ENCODE peak calls at places on chromosome 2, in eight cellular contexts. One of them, this sample, is unnamed.

GRCh38 chr2:65453916-65454315 is 21.5 kb upstream of the SPRED2 start:
- DNase-seq in heart right ventricle: no peak
- DNase-seq in left ventricle myocardium inferior: no peak
- DNase-seq in epithelial cell of esophagus: peak; percentile 68
- DNase-seq in brain microvascular endothelial cell: no peak
- DNase-seq in astrocyte of the spinal cord: no peak
- DNase-seq in lower lobe of right lung: no peak
- DNase-seq in tibial artery: no peak
- DNase-seq in this sample: no peak

GRCh38 chr2:60498176-60499081 is 55.0 kb downstream of the BCL11A start:
- DNase-seq in heart right ventricle: no peak
- DNase-seq in left ventricle myocardium inferior: no peak
- DNase-seq in epithelial cell of esophagus: no peak
- DNase-seq in brain microvascular endothelial cell: no peak
- DNase-seq in astrocyte of the spinal cord: no peak
- DNase-seq in lower lobe of right lung: no peak
- DNase-seq in tibial artery: no peak
- DNase-seq in this sample: no peak

GRCh38 chr2:208040199-208041171 is 15.2 kb upstream of the PLEKHM3 start:
- DNase-seq in heart right ventricle: peak; percentile 48
- DNase-seq in left ventricle myocardium inferior: peak; percentile 61
- DNase-seq in epithelial cell of esophagus: peak; percentile 73
- DNase-seq in brain microvascular endothelial cell: peak; percentile 82
- DNase-seq in astrocyte of the spinal cord: peak; percentile 75
- DNase-seq in lower lobe of right lung: peak; percentile 77
- DNase-seq in tibial artery: peak; percentile 72
- DNase-seq in this sample: peak; percentile 60

GRCh38 chr2:45406626-45407025 is 204.4 kb downstream of the SRBD1 start:
- DNase-seq in heart right ventricle: no peak
- DNase-seq in left ventricle myocardium inferior: no peak
- DNase-seq in epithelial cell of esophagus: no peak
- DNase-seq in brain microvascular endothelial cell: no peak
- DNase-seq in astrocyte of the spinal cord: peak; percentile 43
- DNase-seq in lower lobe of right lung: no peak
- DNase-seq in tibial artery: no peak
- DNase-seq in this sample: no peak

GRCh38 chr2:55010149-55010591 is 40.1 kb downstream of the RTN4 start:
- DNase-seq in heart right ventricle: peak; percentile 43
- DNase-seq in left ventricle myocardium inferior: no peak
- DNase-seq in epithelial cell of esophagus: peak; percentile 79
- DNase-seq in brain microvascular endothelial cell: peak; percentile 25
- DNase-seq in astrocyte of the spinal cord: peak; percentile 50
- DNase-seq in lower lobe of right lung: peak; percentile 63
- DNase-seq in tibial artery: peak; percentile 72
- DNase-seq in this sample: peak; percentile 80

GRCh38 chr2:176494949-176495353 is 225.7 kb downstream of the MTX2 start:
- DNase-seq in heart right ventricle: peak; percentile 11
- DNase-seq in left ventricle myocardium inferior: peak; percentile 49
- DNase-seq in epithelial cell of esophagus: peak; percentile 30
- DNase-seq in brain microvascular endothelial cell: no peak
- DNase-seq in astrocyte of the spinal cord: no peak
- DNase-seq in lower lobe of right lung: peak; percentile 62
- DNase-seq in tibial artery: peak; percentile 84
- DNase-seq in this sample: no peak

GRCh38 chr2:219386532-219387280 is 1.0 kb downstream of the DNPEP start:
- DNase-seq in heart right ventricle: no peak
- DNase-seq in left ventricle myocardium inferior: no peak
- DNase-seq in epithelial cell of esophagus: no peak
- DNase-seq in brain microvascular endothelial cell: no peak
- DNase-seq in astrocyte of the spinal cord: no peak
- DNase-seq in lower lobe of right lung: peak; percentile 52
- DNase-seq in tibial artery: no peak
- DNase-seq in this sample: no peak

GRCh38 chr2:42139141-42139540 is 30.0 kb upstream of the EML4 start:
- DNase-seq in heart right ventricle: no peak
- DNase-seq in left ventricle myocardium inferior: no peak
- DNase-seq in epithelial cell of esophagus: no peak
- DNase-seq in brain microvascular endothelial cell: no peak
- DNase-seq in astrocyte of the spinal cord: no peak
- DNase-seq in lower lobe of right lung: no peak
- DNase-seq in tibial artery: no peak
- DNase-seq in this sample: no peak

GRCh38 chr2:195561205-195562032 is 95.6 kb upstream of the SLC39A10 start:
- DNase-seq in heart right ventricle: no peak
- DNase-seq in left ventricle myocardium inferior: no peak
- DNase-seq in epithelial cell of esophagus: peak; percentile 79
- DNase-seq in brain microvascular endothelial cell: peak; percentile 93
- DNase-seq in astrocyte of the spinal cord: peak; percentile 81
- DNase-seq in lower lobe of right lung: no peak
- DNase-seq in tibial artery: no peak
- DNase-seq in this sample: no peak

DNA sequence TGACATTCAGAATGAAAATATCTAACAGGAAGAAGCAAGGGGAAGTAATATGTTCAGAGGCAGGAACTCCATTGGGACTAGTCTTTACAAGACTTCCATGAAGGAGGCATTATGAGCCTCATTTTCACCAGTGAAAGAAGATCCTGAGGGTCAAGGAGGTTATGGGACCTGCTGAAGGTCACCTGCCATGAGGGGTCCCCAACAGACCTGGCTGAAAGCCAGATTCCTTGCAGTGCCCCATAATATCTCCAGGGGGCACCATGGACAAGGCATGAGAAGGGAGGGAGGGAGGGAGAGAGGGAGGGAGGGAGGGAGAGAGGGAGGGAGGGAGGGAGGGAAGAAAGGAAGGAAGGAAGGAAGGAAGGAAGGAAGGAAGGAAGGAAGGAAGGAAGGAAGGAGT is 27.9 kb downstream of the XDH start:
- DNase-seq in heart right ventricle: no peak
- DNase-seq in left ventricle myocardium inferior: no peak
- DNase-seq in epithelial cell of esophagus: peak; percentile 11
- DNase-seq in brain microvascular endothelial cell: no peak
- DNase-seq in astrocyte of the spinal cord: no peak
- DNase-seq in lower lobe of right lung: no peak
- DNase-seq in tibial artery: no peak
- DNase-seq in this sample: no peak
- TF ChIP-seq CTCF in heart right ventricle: no peak
- TF ChIP-seq CTCF in left ventricle myocardium inferior: no peak
- TF ChIP-seq CTCF in epithelial cell of esophagus: no peak
- TF ChIP-seq CTCF in brain microvascular endothelial cell: peak; percentile 32
- TF ChIP-seq CTCF in astrocyte of the spinal cord: no peak
- TF ChIP-seq CTCF in lower lobe of right lung: no peak
- TF ChIP-seq CTCF in tibial artery: no peak
- TF ChIP-seq CTCF in this sample: no peak

DNA sequence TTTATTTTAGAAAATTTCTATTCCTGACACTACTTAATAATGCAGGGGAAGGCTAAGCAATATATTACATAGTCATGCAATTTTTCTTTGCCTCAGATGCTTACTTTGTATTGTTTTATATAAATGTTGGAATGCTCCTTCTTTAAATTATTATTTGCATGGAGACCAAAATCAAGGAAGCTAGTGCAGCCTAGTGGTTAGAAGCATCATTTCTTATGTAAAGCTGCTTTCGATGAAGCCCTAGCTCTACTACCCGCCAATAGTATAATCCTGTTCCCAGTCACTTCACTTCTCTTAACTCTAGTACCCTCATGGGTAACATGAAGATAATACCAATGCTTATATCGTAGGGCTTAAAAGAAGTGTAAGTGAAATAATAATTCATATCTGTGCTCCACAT is 198.9 kb downstream of the LRATD1 start:
- DNase-seq in heart right ventricle: no peak
- DNase-seq in left ventricle myocardium inferior: no peak
- DNase-seq in epithelial cell of esophagus: peak; percentile 35
- DNase-seq in brain microvascular endothelial cell: no peak
- DNase-seq in astrocyte of the spinal cord: no peak
- DNase-seq in lower lobe of right lung: no peak
- DNase-seq in tibial artery: no peak
- DNase-seq in this sample: no peak
- TF ChIP-seq CTCF in heart right ventricle: peak; percentile 18
- TF ChIP-seq CTCF in left ventricle myocardium inferior: no peak
- TF ChIP-seq CTCF in epithelial cell of esophagus: peak; percentile 41
- TF ChIP-seq CTCF in brain microvascular endothelial cell: no peak
- TF ChIP-seq CTCF in astrocyte of the spinal cord: peak; percentile 5
- TF ChIP-seq CTCF in lower lobe of right lung: no peak
- TF ChIP-seq CTCF in tibial artery: no peak
- TF ChIP-seq CTCF in this sample: no peak

GRCh38 chr2:86645752-86646151 is 22.1 kb upstream of the RNF103 start:
- DNase-seq in heart right ventricle: no peak
- DNase-seq in left ventricle myocardium inferior: no peak
- DNase-seq in epithelial cell of esophagus: no peak
- DNase-seq in brain microvascular endothelial cell: no peak
- DNase-seq in astrocyte of the spinal cord: no peak
- DNase-seq in lower lobe of right lung: no peak
- DNase-seq in tibial artery: no peak
- DNase-seq in this sample: no peak
- TF ChIP-seq CTCF in heart right ventricle: no peak
- TF ChIP-seq CTCF in left ventricle myocardium inferior: no peak
- TF ChIP-seq CTCF in epithelial cell of esophagus: no peak
- TF ChIP-seq CTCF in brain microvascular endothelial cell: no peak
- TF ChIP-seq CTCF in astrocyte of the spinal cord: no peak
- TF ChIP-seq CTCF in lower lobe of right lung: no peak
- TF ChIP-seq CTCF in tibial artery: no peak
- TF ChIP-seq CTCF in this sample: no peak

DNA sequence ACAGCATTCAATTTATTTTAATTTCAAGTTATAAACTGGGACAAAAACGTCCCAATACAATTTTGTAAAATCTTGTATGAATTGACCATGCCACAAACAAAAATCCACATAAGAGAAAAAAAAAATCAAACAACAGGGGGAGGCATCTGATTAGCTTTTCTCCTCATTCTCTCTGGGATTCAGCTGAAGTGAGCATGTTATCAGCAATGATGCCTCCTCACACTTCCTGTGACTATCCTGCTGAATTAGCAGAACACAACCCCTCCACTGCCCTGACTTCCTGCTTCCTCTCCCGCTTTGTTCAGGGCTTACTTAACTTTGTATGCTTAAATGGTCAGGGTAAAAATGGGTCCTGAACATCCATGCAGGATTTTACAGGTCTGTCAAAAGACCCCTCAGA is 132.2 kb upstream of the ITGB6 start:
- DNase-seq in heart right ventricle: peak; percentile 37
- DNase-seq in left ventricle myocardium inferior: no peak
- DNase-seq in epithelial cell of esophagus: peak; percentile 46
- DNase-seq in brain microvascular endothelial cell: peak; percentile 54
- DNase-seq in astrocyte of the spinal cord: peak; percentile 35
- DNase-seq in lower lobe of right lung: no peak
- DNase-seq in tibial artery: no peak
- DNase-seq in this sample: peak; percentile 47
- TF ChIP-seq CTCF in heart right ventricle: peak; percentile 30
- TF ChIP-seq CTCF in left ventricle myocardium inferior: no peak
- TF ChIP-seq CTCF in epithelial cell of esophagus: no peak
- TF ChIP-seq CTCF in brain microvascular endothelial cell: no peak
- TF ChIP-seq CTCF in astrocyte of the spinal cord: no peak
- TF ChIP-seq CTCF in lower lobe of right lung: peak; percentile 12
- TF ChIP-seq CTCF in tibial artery: no peak
- TF ChIP-seq CTCF in this sample: peak; percentile 34

GRCh38 chr2:186697536-186697935 is 3.7 kb downstream of the FAM171B start:
- DNase-seq in heart right ventricle: no peak
- DNase-seq in left ventricle myocardium inferior: no peak
- DNase-seq in epithelial cell of esophagus: peak; percentile 60
- DNase-seq in brain microvascular endothelial cell: peak; percentile 20
- DNase-seq in astrocyte of the spinal cord: no peak
- DNase-seq in lower lobe of right lung: no peak
- DNase-seq in tibial artery: no peak
- DNase-seq in this sample: no peak
- TF ChIP-seq CTCF in heart right ventricle: no peak
- TF ChIP-seq CTCF in left ventricle myocardium inferior: no peak
- TF ChIP-seq CTCF in epithelial cell of esophagus: no peak
- TF ChIP-seq CTCF in brain microvascular endothelial cell: no peak
- TF ChIP-seq CTCF in astrocyte of the spinal cord: no peak
- TF ChIP-seq CTCF in lower lobe of right lung: no peak
- TF ChIP-seq CTCF in tibial artery: no peak
- TF ChIP-seq CTCF in this sample: no peak

GRCh38 chr2:6524678-6525367 is 340.9 kb downstream of the CMPK2 start:
- DNase-seq in heart right ventricle: no peak
- DNase-seq in left ventricle myocardium inferior: no peak
- DNase-seq in epithelial cell of esophagus: no peak
- DNase-seq in brain microvascular endothelial cell: no peak
- DNase-seq in astrocyte of the spinal cord: peak; percentile 16
- DNase-seq in lower lobe of right lung: no peak
- DNase-seq in tibial artery: no peak
- DNase-seq in this sample: no peak

GRCh38 chr2:6525371-6525770 is 340.3 kb downstream of the CMPK2 start:
- DNase-seq in heart right ventricle: no peak
- DNase-seq in left ventricle myocardium inferior: no peak
- DNase-seq in epithelial cell of esophagus: no peak
- DNase-seq in brain microvascular endothelial cell: no peak
- DNase-seq in astrocyte of the spinal cord: no peak
- DNase-seq in lower lobe of right lung: no peak
- DNase-seq in tibial artery: no peak
- DNase-seq in this sample: no peak

GRCh38 chr2:6523476-6523875 is 342.2 kb downstream of the CMPK2 start:
- DNase-seq in heart right ventricle: no peak
- DNase-seq in left ventricle myocardium inferior: no peak
- DNase-seq in epithelial cell of esophagus: no peak
- DNase-seq in brain microvascular endothelial cell: no peak
- DNase-seq in astrocyte of the spinal cord: no peak
- DNase-seq in lower lobe of right lung: no peak
- DNase-seq in tibial artery: no peak
- DNase-seq in this sample: no peak

GRCh38 chr2:6531304-6531703 is 334.4 kb downstream of the CMPK2 start:
- DNase-seq in heart right ventricle: no peak
- DNase-seq in left ventricle myocardium inferior: no peak
- DNase-seq in epithelial cell of esophagus: no peak
- DNase-seq in brain microvascular endothelial cell: no peak
- DNase-seq in astrocyte of the spinal cord: no peak
- DNase-seq in lower lobe of right lung: no peak
- DNase-seq in tibial artery: no peak
- DNase-seq in this sample: no peak

GRCh38 chr2:6526093-6526824 is 339.4 kb downstream of the CMPK2 start:
- DNase-seq in heart right ventricle: no peak
- DNase-seq in left ventricle myocardium inferior: no peak
- DNase-seq in epithelial cell of esophagus: peak; percentile 63
- DNase-seq in brain microvascular endothelial cell: no peak
- DNase-seq in astrocyte of the spinal cord: no peak
- DNase-seq in lower lobe of right lung: no peak
- DNase-seq in tibial artery: no peak
- DNase-seq in this sample: no peak
- TF ChIP-seq CTCF in heart right ventricle: no peak
- TF ChIP-seq CTCF in left ventricle myocardium inferior: peak; percentile 14
- TF ChIP-seq CTCF in epithelial cell of esophagus: peak; percentile 50
- TF ChIP-seq CTCF in brain microvascular endothelial cell: peak; percentile 29
- TF ChIP-seq CTCF in astrocyte of the spinal cord: peak; percentile 20
- TF ChIP-seq CTCF in lower lobe of right lung: no peak
- TF ChIP-seq CTCF in tibial artery: no peak
- TF ChIP-seq CTCF in this sample: no peak